ENCODE peak calls at places on chromosomes 13 and 19, in ten cellular contexts. K is GM04504; W is activated CD4-positive, alpha-beta T cell treated with anti-CD3 and anti-CD28 coated beads, Interleukin-2, amount 50 U/mL, for 48 hours; B is HuH-7.5; A is EL; G is left cardiac atrium; R is cardiac fibroblast; V is RWPE1; M is CD4-positive, CD25-positive, alpha-beta regulatory T cell; D is GM03348. J is an unnamed sample.

GRCh38 chr19:33621065-33621785 is 528 bp upstream of the CHST8 start:
- DNase-seq in V (no peak), M (no peak), D (no peak), K (no peak), R (no peak), B (no peak), G (peak; percentile 28), A (no peak), W (no peak), J (no peak)

GRCh38 chr19:32630338-32630737 is 44.6 kb downstream of the ANKRD27 start:
- DNase-seq in R (no peak), A (no peak), M (no peak), G (no peak), D (no peak), W (no peak), V (no peak), B (no peak), K (no peak), J (no peak)

GRCh38 chr19:49160450-49161189 is 3.0 kb downstream of the TRPM4 start:
- DNase-seq in M (no peak), W (no peak), R (no peak), G (no peak), V (no peak), D (no peak), A (no peak), B (no peak), K (no peak), J (no peak)

GRCh38 chr19:6318772-6319171 is 14.6 kb downstream of the ACER1 start:
- DNase-seq in A (peak; percentile 26), R (no peak), V (peak; percentile 45), G (no peak), D (no peak), K (no peak), W (peak; percentile 32), M (no peak), B (no peak), J (no peak)

GRCh38 chr13:98273824-98274786 is 97.0 kb upstream of the RNF113B start:
- DNase-seq in W (no peak), M (no peak), V (no peak), B (no peak), A (no peak), K (no peak), D (no peak), R (no peak), G (no peak), J (no peak)

GRCh38 chr19:19321143-19321577 is 531 bp downstream of the MAU2 start:
- DNase-seq in D (peak; percentile 45), M (no peak), K (no peak), G (no peak), V (no peak), B (peak; percentile 83), R (no peak), A (no peak), W (peak; percentile 22), J (no peak)

GRCh38 chr19:18502633-18503294 is 19.1 kb downstream of the ELL start:
- DNase-seq in A (no peak), R (no peak), W (no peak), K (no peak), V (no peak), B (no peak), G (peak; percentile 59), M (no peak), D (no peak), J (no peak)

GRCh38 chr19:38385804-38386257 is 2.0 kb downstream of the GGN start:
- DNase-seq in V (no peak), W (no peak), A (no peak), M (no peak), D (no peak), K (no peak), B (no peak), G (no peak), R (no peak), J (no peak)

GRCh38 chr13:91346848-91347211 is 657 bp upstream of the MIR17HG start:
- DNase-seq in W (peak; percentile 67), D (no peak), R (peak; percentile 4), B (peak; percentile 8), A (no peak), K (no peak), V (no peak), G (peak; percentile 20), M (peak; percentile 5), J (no peak)

GRCh38 chr19:55075366-55075998 is at the start of gene EPS8L1:
- DNase-seq in K (no peak), R (no peak), B (no peak), D (no peak), W (no peak), G (peak; percentile 41), M (no peak), A (no peak), V (peak; percentile 60), J (no peak)

GRCh38 chr19:48401277-48401676 is 7.8 kb downstream of the GRIN2D start:
- DNase-seq in W (no peak), D (no peak), R (no peak), V (no peak), K (no peak), G (no peak), A (no peak), M (no peak), B (no peak), J (no peak)

GRCh38 chr19:21022996-21023395 is 2.5 kb downstream of the ZNF430 start:
- DNase-seq in A (peak; percentile 60), V (peak; percentile 28), K (peak; percentile 29), W (peak; percentile 43), R (peak; percentile 49), G (no peak), B (no peak), D (peak; percentile 10), M (no peak), J (peak; percentile 2)

GRCh38 chr13:46295531-46296464 is 84.1 kb downstream of the LRRC63 start:
- DNase-seq in R (peak; percentile 96), B (no peak), G (no peak), W (peak; percentile 38), D (peak; percentile 75), V (peak; percentile 22), K (peak; percentile 92), A (peak; percentile 90), M (peak; percentile 15), J (peak; percentile 84)

GRCh38 chr13:46113596-46113995 is 8.8 kb upstream of the CPB2 start:
- DNase-seq in B (no peak), G (no peak), R (peak; percentile 13), V (no peak), D (no peak), M (no peak), W (no peak), K (no peak), A (peak; percentile 18), J (no peak)

GRCh38 chr13:97346561-97347254 is 87.3 kb upstream of the RAP2A start:
- DNase-seq in A (no peak), M (no peak), V (no peak), D (no peak), B (no peak), R (no peak), W (no peak), G (no peak), K (no peak), J (no peak)

GRCh38 chr13:28043224-28043623 is 54.7 kb upstream of the URAD start:
- DNase-seq in R (no peak), K (no peak), G (no peak), V (no peak), W (no peak), D (no peak), B (no peak), M (no peak), A (no peak), J (no peak)

GRCh38 chr13:87953381-87953780 is 282.2 kb downstream of the SLITRK5 start:
- DNase-seq in G (no peak), B (no peak), D (no peak), A (no peak), V (no peak), R (no peak), M (no peak), W (no peak), K (no peak), J (no peak)

GRCh38 chr13:73138967-73139491 is 80.2 kb downstream of the KLF5 start:
- DNase-seq in D (no peak), B (no peak), G (no peak), A (no peak), M (no peak), K (no peak), R (no peak), V (no peak), W (no peak), J (no peak)

GRCh38 chr19:19026299-19026971 is 6.9 kb downstream of the SUGP2 start:
- DNase-seq in K (no peak), V (no peak), R (peak; percentile 13), W (no peak), G (no peak), B (no peak), D (no peak), A (no peak), M (no peak), J (no peak)

GRCh38 chr19:40530091-40530901 is 46.4 kb upstream of the SHKBP1 start:
- DNase-seq in B (peak; percentile 82), K (no peak), G (no peak), M (no peak), V (no peak), W (no peak), R (no peak), A (no peak), D (peak; percentile 40), J (no peak)

GRCh38 chr19:2215281-2215751 is 20.8 kb downstream of the PLEKHJ1 start:
- DNase-seq in B (no peak), R (no peak), W (peak; percentile 43), K (no peak), V (no peak), M (no peak), G (no peak), A (no peak), D (no peak), J (no peak)

GRCh38 chr19:35569281-35569781 is 5.9 kb upstream of the ATP4A start:
- DNase-seq in B (no peak), W (no peak), K (no peak), V (no peak), G (no peak), D (no peak), R (no peak), M (no peak), A (no peak), J (no peak)

GRCh38 chr19:6232567-6232966 is 47.2 kb downstream of the MLLT1 start:
- DNase-seq in B (peak; percentile 6), K (peak; percentile 90), A (peak; percentile 94), W (no peak), M (no peak), G (peak; percentile 21), R (peak; percentile 76), D (peak; percentile 85), V (peak; percentile 46), J (peak; percentile 69)

GRCh38 chr19:34991542-34992333 is 8.4 kb upstream of the GRAMD1A start:
- DNase-seq in K (no peak), B (no peak), V (no peak), D (no peak), A (no peak), R (no peak), G (no peak), W (no peak), M (no peak), J (no peak)

GRCh38 chr13:98089246-98089645 is 53.6 kb upstream of the FARP1 start:
- DNase-seq in W (no peak), R (peak; percentile 48), B (no peak), K (peak; percentile 25), A (peak; percentile 54), M (no peak), D (peak; percentile 70), G (no peak), V (no peak), J (peak; percentile 51)

GRCh38 chr13:32086791-32087441 is 55.3 kb downstream of the FRY start:
- DNase-seq in A (no peak), B (no peak), W (no peak), V (no peak), R (no peak), K (no peak), G (no peak), M (no peak), D (no peak), J (no peak)

J was measured in AG08395.